ENCODE peak calls at places on chromosome 22, in five cellular contexts. K is heart right ventricle, N is upper lobe of right lung, B is gastrocnemius medialis, D is colonic mucosa. J is an unnamed sample.
A peak's percentile ranks its signal among the peaks of the same experiment; 100 is the strongest.

GRCh38 chr22:21811982-21812381 is 55.5 kb downstream of the MAPK1 start:
- DNase-seq in D (no peak), B (no peak), K (no peak), N (no peak), J (no peak)

GRCh38 chr22:38957046-38957770 is at the start of gene APOBEC3A:
- DNase-seq in B (no peak), N (no peak), D (peak; percentile 64), K (no peak), J (no peak)

GRCh38 chr22:21937821-21938070 is 14.9 kb downstream of the PPM1F start:
- DNase-seq in N (no peak), K (peak; percentile 68), D (no peak), B (no peak), J (no peak)

GRCh38 chr22:39223091-39223710 is 21.6 kb downstream of the PDGFB start:
- DNase-seq in N (no peak), B (no peak), K (no peak), D (no peak), J (no peak)

GRCh38 chr22:32590556-32590955 is 115.9 kb downstream of the FBXO7 start:
- DNase-seq in D (no peak), K (no peak), N (no peak), B (no peak), J (no peak)

GRCh38 chr22:22198751-22199150 is 45.8 kb upstream of the VPREB1 start:
- DNase-seq in N (no peak), B (no peak), D (no peak), K (no peak), J (no peak)

GRCh38 chr22:36325163-36326031 is 62.4 kb downstream of the MYH9 start:
- DNase-seq in D (peak; percentile 80), B (peak; percentile 55), K (no peak), N (peak; percentile 86), J (peak; percentile 82)

GRCh38 chr22:27349456-27349855 is 452.1 kb downstream of the MN1 start:
- DNase-seq in B (no peak), K (no peak), D (no peak), N (no peak), J (no peak)

GRCh38 chr22:39417641-39418040 is 18.1 kb downstream of the TAB1 start:
- DNase-seq in N (no peak), D (no peak), B (no peak), K (no peak), J (no peak)

GRCh38 chr22:18062421-18062820 is 15.4 kb upstream of the PEX26 start:
- DNase-seq in D (no peak), B (no peak), N (peak; percentile 32), K (no peak), J (no peak)

GRCh38 chr22:18057568-18058209 is 20.1 kb upstream of the PEX26 start:
- DNase-seq in B (peak; percentile 86), D (peak; percentile 58), N (peak; percentile 28), K (no peak), J (peak; percentile 84)

GRCh38 chr22:33352768-33353167 is 294.6 kb upstream of the SYN3 start:
- DNase-seq in N (no peak), B (no peak), K (no peak), D (no peak), J (no peak)

GRCh38 chr22:47450876-47451475 is 688.5 kb downstream of the TBC1D22A start:
- DNase-seq in K (no peak), D (no peak), N (no peak), B (no peak), J (no peak)

GRCh38 chr22:27610863-27611786 is 190.4 kb downstream of the MN1 start:
- DNase-seq in D (no peak), N (no peak), B (no peak), K (no peak), J (no peak)

GRCh38 chr22:39254789-39255298 is 10.1 kb upstream of the PDGFB start:
- DNase-seq in K (no peak), B (peak; percentile 77), N (no peak), D (no peak), J (no peak)

GRCh38 chr22:39115570-39115969 is 18.5 kb downstream of the APOBEC3H start:
- DNase-seq in K (no peak), D (no peak), N (no peak), B (no peak), J (no peak)

GRCh38 chr22:25021409-25021808 is 68.9 kb downstream of the KIAA1671 start:
- DNase-seq in K (no peak), D (no peak), B (no peak), N (peak; percentile 19), J (no peak)
- H3K4me1 ChIP-seq in K (peaks cover 44% of the 10 kb centered on the region), D (no peaks in the 10 kb centered on the region), B (peaks cover 12% of the 10 kb centered on the region), N (no peaks in the 10 kb centered on the region), J (no peaks in the 10 kb centered on the region)

GRCh38 chr22:30245985-30246901 is at the start of gene LIF:
- DNase-seq in K (no peak), N (no peak), B (no peak), D (peak; percentile 42), J (no peak)
- H3K4me1 ChIP-seq in K (peaks cover 30% of the 10 kb centered on the region), N (peaks cover 16% of the 10 kb centered on the region), B (peaks cover 6% of the 10 kb centered on the region), D (peaks cover 13% of the 10 kb centered on the region), J (peaks cover 6% of the 10 kb centered on the region)

GRCh38 chr22:31241200-31241599 is 29.1 kb downstream of the LIMK2 start:
- DNase-seq in N (no peak), K (no peak), B (no peak), D (peak; percentile 35), J (no peak)
- H3K4me1 ChIP-seq in N (peaks cover 8% of the 10 kb centered on the region), K (peaks cover 12% of the 10 kb centered on the region), B (peaks cover 23% of the 10 kb centered on the region), D (no peaks in the 10 kb centered on the region), J (peaks cover 12% of the 10 kb centered on the region)

GRCh38 chr22:49963647-49964026 is 3.1 kb downstream of the PIM3 start:
- DNase-seq in D (peak; percentile 70), B (peak; percentile 25), N (no peak), K (peak; percentile 15), J (no peak)
- H3K4me1 ChIP-seq in D (peaks cover 26% of the 10 kb centered on the region), B (peaks cover 59% of the 10 kb centered on the region), N (peaks cover 70% of the 10 kb centered on the region), K (peaks cover 76% of the 10 kb centered on the region), J (peaks cover 61% of the 10 kb centered on the region)

DNA sequence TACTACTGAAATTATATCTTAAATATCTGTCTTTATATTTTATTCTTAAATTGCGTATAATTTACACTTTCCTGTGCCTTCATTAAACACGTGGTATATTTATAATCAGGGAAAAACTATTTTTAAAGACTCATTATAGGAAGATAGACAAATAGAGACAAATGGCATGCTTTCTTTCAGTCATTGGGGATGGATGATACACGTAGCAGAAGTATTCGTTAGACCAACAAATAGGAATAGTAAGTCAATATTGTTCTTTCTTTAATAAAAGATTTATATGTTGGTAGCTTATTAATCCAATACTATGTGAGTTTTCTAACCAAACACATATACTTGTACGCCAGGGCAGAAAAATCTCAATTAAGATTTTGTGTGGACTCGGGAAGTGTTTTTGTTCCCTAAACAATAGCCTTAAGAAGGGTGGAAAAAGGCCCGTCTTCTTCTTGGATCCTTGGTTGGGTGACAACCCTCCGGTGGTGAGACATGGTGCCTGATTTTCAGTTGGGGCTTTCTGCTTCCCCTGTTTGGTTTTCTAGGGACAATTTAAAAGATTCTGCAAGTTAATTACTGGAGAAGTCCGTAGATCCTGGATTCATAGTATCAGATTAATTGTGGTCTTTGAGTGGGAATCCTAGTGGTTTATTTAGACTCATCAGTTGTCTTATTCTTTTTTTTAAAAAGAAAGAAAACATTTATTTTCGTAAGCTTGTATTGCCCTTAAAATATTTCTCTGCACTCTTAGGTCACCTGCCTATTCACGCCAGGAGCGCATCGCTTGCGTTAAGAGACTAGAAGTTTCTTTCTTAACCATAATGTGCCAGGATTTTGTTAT is 83.5 kb upstream of the WNT7B start:
- DNase-seq in K (no peak), N (no peak), B (peak; percentile 10), D (no peak), J (no peak)
- H3K4me1 ChIP-seq in K (peaks cover 92% of the 10 kb centered on the region), N (peaks cover 67% of the 10 kb centered on the region), B (peaks cover 82% of the 10 kb centered on the region), D (peaks cover 6% of the 10 kb centered on the region), J (peaks cover 42% of the 10 kb centered on the region)

GRCh38 chr22:45664136-45664646 is 7.4 kb upstream of the ATXN10 start:
- DNase-seq in K (no peak), B (no peak), D (no peak), N (no peak), J (no peak)

GRCh38 chr22:45672564-45673481 is 1.2 kb downstream of the ATXN10 start:
- DNase-seq in N (no peak), K (no peak), D (no peak), B (no peak), J (no peak)

GRCh38 chr22:45671051-45671782 is 417 bp upstream of the ATXN10 start:
- DNase-seq in B (peak; percentile 17), D (peak; percentile 54), N (no peak), K (peak; percentile 18), J (no peak)

GRCh38 chr22:45671783-45672563 is at the start of gene ATXN10:
- DNase-seq in D (peak; percentile 60), K (peak; percentile 75), N (peak; percentile 87), B (peak; percentile 33), J (peak; percentile 17)

DNA sequence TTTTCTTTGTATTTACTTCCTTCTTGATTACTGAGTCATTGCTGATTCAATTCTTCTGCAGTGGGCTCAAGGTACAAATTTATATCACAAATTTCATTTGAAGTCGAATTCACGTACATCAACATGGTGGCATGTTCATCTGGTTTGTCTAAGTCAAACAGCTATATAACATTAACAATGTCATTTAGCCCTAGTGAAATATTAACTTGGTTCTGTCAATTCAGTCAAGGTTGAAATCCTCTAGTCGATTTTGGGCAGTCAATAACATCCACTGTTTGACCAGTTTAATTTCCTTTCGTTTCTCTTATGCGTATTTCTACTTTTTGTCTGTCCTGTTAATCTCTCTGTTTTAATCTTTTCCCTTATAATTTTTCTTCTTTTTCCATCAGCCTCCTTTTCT is 4.1 kb upstream of the ATXN10 start:
- DNase-seq in D (no peak), K (no peak), B (no peak), N (no peak), J (no peak)
- H3K4me1 ChIP-seq in D (no peaks in the 10 kb centered on the region), K (peaks cover 9% of the 10 kb centered on the region), B (peaks cover 5% of the 10 kb centered on the region), N (peaks cover under 1% of the 10 kb centered on the region), J (peaks cover 9% of the 10 kb centered on the region)

GRCh38 chr22:23212061-23213030 is 32.0 kb downstream of the BCR start:
- DNase-seq in K (no peak), N (no peak), D (no peak), B (no peak), J (no peak)

GRCh38 chr22:23211622-23212021 is 31.3 kb downstream of the BCR start:
- DNase-seq in K (no peak), B (no peak), D (no peak), N (no peak), J (no peak)

GRCh38 chr22:23207786-23208325 is 27.5 kb downstream of the BCR start:
- DNase-seq in D (no peak), K (no peak), B (no peak), N (no peak), J (no peak)

GRCh38 chr22:23213031-23213555 is 32.8 kb downstream of the BCR start:
- DNase-seq in D (no peak), N (no peak), B (no peak), K (no peak), J (no peak)

GRCh38 chr22:23210428-23211170 is 30.3 kb downstream of the BCR start:
- DNase-seq in N (no peak), K (no peak), D (no peak), B (no peak), J (no peak)
- H3K4me1 ChIP-seq in N (peaks cover 12% of the 10 kb centered on the region), K (peaks cover 37% of the 10 kb centered on the region), D (no peaks in the 10 kb centered on the region), B (peaks cover 37% of the 10 kb centered on the region), J (peaks cover 58% of the 10 kb centered on the region)

GRCh38 chr22:37897805-37898204 is 8.3 kb upstream of the MICALL1 start:
- DNase-seq in K (no peak), D (no peak), N (no peak), B (no peak), J (no peak)
- H3K4me1 ChIP-seq in K (peaks cover 25% of the 10 kb centered on the region), D (peaks cover 7% of the 10 kb centered on the region), N (peaks cover 35% of the 10 kb centered on the region), B (no peaks in the 10 kb centered on the region), J (peaks cover 8% of the 10 kb centered on the region)

J was measured in thoracic aorta.